ENCODE peak calls at places on chromosomes 3 and 15, in four cellular contexts. D is GM12878, W is HL-60, T is K562. L is an unnamed sample.

GRCh38 chr3:56005196-56005805 is 463.0 kb downstream of the ERC2 start:
- DNase-seq in W (no peak), T (no peak), D (no peak), L (no peak)

GRCh38 chr15:81000144-81000625 is 538 bp upstream of the TLNRD1 start:
- DNase-seq in D (no peak), T (no peak), W (no peak), L (no peak)

GRCh38 chr3:181009225-181009624 is 19.7 kb upstream of the DNAJC19 start:
- DNase-seq in T (no peak), W (no peak), D (no peak), L (no peak)

GRCh38 chr3:37660782-37661181 is 200.9 kb upstream of the CTDSPL start:
- DNase-seq in W (no peak), D (no peak), T (no peak), L (no peak)

GRCh38 chr3:117603097-117603496 is 893.5 kb downstream of the TUSC7 start:
- DNase-seq in T (no peak), W (peak), D (no peak), L (no peak)

GRCh38 chr15:55401786-55402246 is 6.3 kb downstream of the CCPG1 start:
- DNase-seq in D (no peak), W (no peak), T (no peak), L (no peak)

GRCh38 chr3:169811606-169812123 is 1.0 kb upstream of the LRRIQ4 start:
- DNase-seq in T (no peak), W (peak), D (no peak), L (no peak)

GRCh38 chr3:182735672-182736071 is 57.6 kb upstream of the ATP11B start:
- DNase-seq in T (no peak), W (no peak), D (no peak), L (no peak)

GRCh38 chr3:45182915-45183881 is 37.0 kb upstream of the CDCP1 start:
- DNase-seq in W (peak), D (no peak), T (peak), L (no peak)

GRCh38 chr3:98564282-98565005 is 29.0 kb downstream of the CPOX start:
- DNase-seq in W (no peak), D (no peak), T (no peak), L (no peak)

GRCh38 chr3:198108756-198109155 is 148.7 kb downstream of the LMLN start:
- DNase-seq in W (no peak), T (no peak), D (no peak), L (no peak)

GRCh38 chr3:39404943-39405686 is 1.4 kb upstream of the RPSA start:
- DNase-seq in T (no peak), D (no peak), W (peak), L (no peak)

GRCh38 chr3:99509224-99509623 is 129.2 kb upstream of the COL8A1 start:
- DNase-seq in T (no peak), D (no peak), W (no peak), L (no peak)

GRCh38 chr3:56862352-56863062 is 60.8 kb upstream of the ARHGEF3 start:
- DNase-seq in T (no peak), D (no peak), W (no peak), L (no peak)

GRCh38 chr3:161252143-161252542 is 31.0 kb downstream of the NMD3 start:
- DNase-seq in W (no peak), T (no peak), D (no peak), L (no peak)

GRCh38 chr15:73744293-73744692 is 8.9 kb downstream of the INSYN1 start:
- DNase-seq in T (no peak), W (no peak), D (no peak), L (no peak)

GRCh38 chr15:96356494-96357455 is 26.3 kb downstream of the NR2F2 start:
- DNase-seq in D (peak), W (peak), T (peak), L (peak)

GRCh38 chr15:77295446-77295845 is 124.5 kb downstream of the PEAK1 start:
- DNase-seq in T (no peak), D (no peak), W (no peak), L (no peak)

GRCh38 chr3:161270991-161271390 is 49.9 kb downstream of the NMD3 start:
- DNase-seq in W (no peak), T (no peak), D (no peak), L (no peak)

GRCh38 chr3:193902557-193903256 is 233.2 kb upstream of the HES1 start:
- DNase-seq in D (no peak), T (no peak), W (no peak), L (no peak)

GRCh38 chr3:31766654-31767053 is 214.4 kb downstream of the OSBPL10 start:
- DNase-seq in W (no peak), T (no peak), D (no peak), L (no peak)

GRCh38 chr3:42745291-42745745 is 27.7 kb downstream of the CCDC13 start:
- DNase-seq in T (no peak), W (no peak), D (no peak), L (no peak)

GRCh38 chr3:177680442-177680821 is 483.1 kb upstream of the TBL1XR1 start:
- DNase-seq in D (no peak), W (no peak), T (no peak), L (no peak)

GRCh38 chr3:174810256-174810655 is 48.9 kb upstream of the NAALADL2 start:
- DNase-seq in W (no peak), D (no peak), T (no peak), L (no peak)

GRCh38 chr15:68305420-68305871 is 27.9 kb downstream of the FEM1B start:
- DNase-seq in T (no peak), D (no peak), W (no peak), L (no peak)

GRCh38 chr3:64549869-64550268 is 137.9 kb downstream of the ADAMTS9 start:
- DNase-seq in D (no peak), W (no peak), T (no peak), L (no peak)

GRCh38 chr15:76678766-76679165 is 226.4 kb downstream of the SCAPER start:
- DNase-seq in W (no peak), T (no peak), D (no peak), L (no peak)

GRCh38 chr15:39598186-39598850 is 17.4 kb downstream of the THBS1 start:
- DNase-seq in W (no peak), D (no peak), T (no peak), L (no peak)

GRCh38 chr3:167895178-167895577 is 159.7 kb downstream of the SERPINI1 start:
- DNase-seq in T (no peak), W (no peak), D (no peak), L (no peak)

GRCh38 chr3:190175490-190175889 is 54.8 kb upstream of the P3H2 start:
- DNase-seq in T (no peak), D (no peak), W (no peak), L (no peak)

GRCh38 chr3:175392653-175393052 is 533.5 kb downstream of the NAALADL2 start:
- DNase-seq in T (no peak), D (no peak), W (no peak), L (no peak)

GRCh38 chr3:128081846-128082245 is 29.6 kb downstream of the SEC61A1 start:
- DNase-seq in T (no peak), W (no peak), D (no peak), L (no peak)

GRCh38 chr3:31412832-31413231 is 119.9 kb upstream of the STT3B start:
- DNase-seq in D (no peak), W (no peak), T (no peak), L (no peak)

GRCh38 chr3:168073842-168074311 is 21.8 kb downstream of the GOLIM4 start:
- DNase-seq in W (no peak), T (no peak), D (no peak), L (no peak)

GRCh38 chr3:14514323-14514720 is 25.8 kb downstream of the GRIP2 start:
- DNase-seq in T (no peak), W (no peak), D (no peak), L (no peak)

GRCh38 chr15:96408591-96409183 is 78.2 kb downstream of the NR2F2 start:
- DNase-seq in W (no peak), T (peak), D (no peak), L (no peak)

GRCh38 chr15:31845791-31846190 is 184.5 kb upstream of the CHRNA7 start:
- DNase-seq in W (no peak), D (no peak), T (no peak), L (no peak)

GRCh38 chr3:29267231-29267630 is 13.6 kb upstream of the RBMS3 start:
- DNase-seq in W (no peak), D (no peak), T (no peak), L (no peak)
- TF ChIP-seq SPI1 in W (no peak), D (no peak), T (no peak), L (no peak)

GRCh38 chr3:40875581-40875980 is 323.7 kb upstream of the CTNNB1 start:
- DNase-seq in W (no peak), D (no peak), T (no peak), L (no peak)

GRCh38 chr3:40878464-40878905 is 320.8 kb upstream of the CTNNB1 start:
- DNase-seq in W (no peak), D (no peak), T (no peak), L (no peak)

GRCh38 chr3:40876019-40876418 is 323.3 kb upstream of the CTNNB1 start:
- DNase-seq in D (no peak), T (no peak), W (no peak), L (no peak)

GRCh38 chr3:40876496-40876895 is 322.8 kb upstream of the CTNNB1 start:
- DNase-seq in D (no peak), T (no peak), W (no peak), L (no peak)

GRCh38 chr3:40877651-40878463 is 321.4 kb upstream of the CTNNB1 start:
- DNase-seq in T (no peak), D (no peak), W (no peak), L (no peak)
- TF ChIP-seq POLR2AphosphoS5 in T (no peak), D (no peak), W (no peak), L (no peak)

DNA sequence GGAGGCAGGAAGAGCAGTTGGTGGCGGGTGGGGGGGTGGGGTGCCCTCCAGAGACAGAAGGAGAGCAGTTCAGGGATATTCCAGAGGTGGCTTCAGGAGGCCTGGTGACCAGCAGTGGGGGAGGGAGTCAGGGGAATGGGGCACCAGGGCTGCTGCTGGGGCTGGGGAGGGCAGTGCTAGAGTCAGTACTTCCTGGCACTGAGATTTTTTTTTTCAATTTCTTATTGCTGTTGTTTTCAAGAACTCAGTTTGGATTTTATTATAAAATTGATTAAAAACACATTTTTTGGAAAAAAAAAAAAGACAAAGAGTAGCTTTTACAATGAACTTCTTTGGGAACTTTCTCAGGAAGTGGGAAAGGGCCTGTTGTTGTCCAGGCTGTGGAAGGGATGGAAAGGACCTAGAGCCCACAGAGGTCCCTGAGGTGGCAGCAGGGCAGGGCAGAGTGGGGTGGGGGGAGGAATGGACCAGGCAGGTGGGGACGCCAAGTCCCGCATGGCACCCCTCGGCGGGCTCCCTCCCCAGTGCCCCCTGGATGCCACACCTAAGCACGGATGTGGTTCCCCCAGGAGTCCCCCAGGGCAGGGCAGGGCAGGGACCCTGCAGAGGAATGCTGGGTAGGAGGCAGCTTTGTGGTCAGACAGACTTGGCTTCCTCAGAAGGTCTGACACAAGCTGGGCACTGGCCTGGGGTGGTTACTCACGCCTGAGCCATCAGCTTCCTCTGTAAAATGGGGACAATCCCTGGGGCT is 8.5 kb upstream of the ANPEP start:
- DNase-seq in W (peak), D (no peak), T (no peak), L (no peak)
- TF ChIP-seq SPI1 in W (no peak), D (no peak), T (no peak), L (no peak)

GRCh38 chr15:57444877-57445513 is 68.7 kb downstream of the CGNL1 start:
- DNase-seq in W (no peak), T (no peak), D (no peak), L (no peak)
- TF ChIP-seq POLR2AphosphoS5 in W (no peak), T (no peak), D (no peak), L (no peak)

GRCh38 chr15:90037961-90038633 is 37.0 kb downstream of the ZNF710 start:
- DNase-seq in W (peak), D (peak), T (peak), L (no peak)
- TF ChIP-seq SPI1 in W (peak), D (peak), T (peak), L (peak)

GRCh38 chr15:22947101-22948000 is 32.8 kb downstream of the CYFIP1 start:
- DNase-seq in T (no peak), D (no peak), W (no peak), L (no peak)

GRCh38 chr15:22950211-22950990 is 29.8 kb downstream of the CYFIP1 start:
- DNase-seq in D (no peak), W (no peak), T (no peak), L (no peak)

GRCh38 chr15:22948056-22948455 is 32.1 kb downstream of the CYFIP1 start:
- DNase-seq in T (no peak), D (no peak), W (no peak), L (no peak)

GRCh38 chr15:22951031-22951380 is 29.2 kb downstream of the CYFIP1 start:
- DNase-seq in W (no peak), D (no peak), T (no peak), L (no peak)

DNA sequence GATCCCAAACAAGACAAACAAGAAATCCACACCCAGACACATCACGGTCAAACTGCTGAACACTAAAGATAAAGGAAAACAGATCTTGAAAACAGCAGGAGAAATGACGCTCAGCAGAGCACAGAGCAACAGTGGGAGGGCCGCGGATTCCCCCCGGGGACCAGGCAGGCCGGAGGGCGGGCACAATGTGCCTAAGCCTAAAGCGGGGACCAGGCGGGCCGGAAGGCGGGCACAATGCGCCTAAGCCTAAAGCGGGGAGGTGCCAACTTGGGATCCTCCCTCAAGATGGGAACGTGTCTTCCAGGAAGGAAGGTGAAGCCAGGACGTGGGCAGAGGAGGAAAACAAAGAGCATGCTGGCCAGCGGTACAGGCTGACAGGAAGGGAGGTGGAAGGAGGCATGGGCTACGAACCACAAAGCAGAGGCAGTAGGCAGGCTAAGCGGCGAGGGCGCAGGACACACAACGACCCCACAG is 31.1 kb downstream of the CYFIP1 start:
- DNase-seq in W (no peak), T (peak), D (no peak), L (peak)
- TF ChIP-seq POLR2AphosphoS5 in W (no peak), T (no peak), D (no peak), L (no peak)

GRCh38 chr3:148235566-148235965 is 462.1 kb upstream of the AGTR1 start:
- DNase-seq in W (no peak), D (no peak), T (no peak), L (no peak)
- TF ChIP-seq SPI1 in W (no peak), D (no peak), T (no peak), L (no peak)

GRCh38 chr3:188578579-188579363 is 424.8 kb downstream of the LPP start:
- DNase-seq in T (no peak), D (no peak), W (peak), L (no peak)
- TF ChIP-seq POLR2AphosphoS5 in T (no peak), D (no peak), W (no peak), L (no peak)

GRCh38 chr15:66774001-66774814 is 72.2 kb downstream of the SMAD6 start:
- DNase-seq in T (peak), W (peak), D (no peak), L (peak)
- TF ChIP-seq SPI1 in T (no peak), W (no peak), D (no peak), L (no peak)